ENCODE peak calls at places on chromosome 18, in five cellular contexts. K is suprapubic skin, I is NCI-H2081, A is cardiac muscle cell, T is AG20443. Z is an unnamed sample.

GRCh38 chr18:31429623-31430022 is 17.9 kb upstream of the DSG3 start:
- DNase-seq in I (no peak), K (no peak), T (no peak), A (no peak), Z (no peak)

GRCh38 chr18:40687401-40687800 is 1267.6 kb upstream of the PIK3C3 start:
- DNase-seq in T (no peak), I (no peak), A (no peak), K (no peak), Z (no peak)

GRCh38 chr18:13558132-13558531 is 168.2 kb downstream of the FAM210A start:
- DNase-seq in K (no peak), I (peak; percentile 24), A (peak; percentile 72), T (peak; percentile 63), Z (no peak)

GRCh38 chr18:47263197-47263827 is 11.9 kb upstream of the SKOR2 start:
- DNase-seq in K (no peak), T (peak; percentile 47), I (no peak), A (no peak), Z (no peak)

GRCh38 chr18:9905401-9905922 is 8.4 kb upstream of the VAPA start:
- DNase-seq in A (no peak), T (peak; percentile 25), K (no peak), I (no peak), Z (no peak)

GRCh38 chr18:67463829-67464228 is 52.7 kb downstream of the DSEL start:
- DNase-seq in T (no peak), K (no peak), I (peak; percentile 8), A (peak; percentile 11), Z (no peak)

GRCh38 chr18:32552421-32553030 is 81.8 kb upstream of the GAREM1 start:
- DNase-seq in T (peak; percentile 73), A (peak; percentile 73), I (peak; percentile 70), K (no peak), Z (no peak)

GRCh38 chr18:36176739-36177138 is 10.6 kb upstream of the MOCOS start:
- DNase-seq in K (no peak), T (no peak), I (no peak), A (no peak), Z (no peak)